ENCODE peak calls at places on chromosomes 2 and 18, in ten cellular contexts. D, J, Z, X, C, P, K, S, E and A are unnamed samples.
A peak's percentile ranks its signal among the peaks of the same experiment; 100 is the strongest.

GRCh38 chr2:52537588-52537987 is 1230.0 kb upstream of the CHAC2 start:
- DNase-seq in D (no peak), J (no peak), Z (no peak), X (no peak), C (no peak), P (no peak), K (no peak), S (no peak), E (no peak), A (no peak)

GRCh38 chr2:27086722-27087446 is at the start of gene KHK:
- DNase-seq in D (peak; percentile 42), J (no peak), Z (peak; percentile 22), X (no peak), C (no peak), P (peak; percentile 77), K (no peak), S (no peak), E (no peak), A (no peak)

GRCh38 chr18:55907352-55908045 is 319.5 kb upstream of the TCF4 start:
- DNase-seq in D (no peak), J (no peak), Z (no peak), X (no peak), C (no peak), P (peak; percentile 60), K (no peak), S (no peak), E (no peak), A (no peak)

GRCh38 chr18:36667811-36668210 is 161.0 kb downstream of the TPGS2 start:
- DNase-seq in D (no peak), J (no peak), Z (no peak), X (no peak), C (no peak), P (no peak), K (no peak), S (no peak), E (no peak), A (no peak)

GRCh38 chr2:5719629-5720334 is 27.6 kb downstream of the SOX11 start:
- DNase-seq in D (no peak), J (no peak), Z (no peak), X (no peak), C (no peak), P (no peak), K (no peak), S (no peak), E (no peak), A (no peak)

GRCh38 chr2:211664321-211664720 is 874.3 kb downstream of the ERBB4 start:
- DNase-seq in D (no peak), J (no peak), Z (no peak), X (no peak), C (no peak), P (no peak), K (no peak), S (no peak), E (no peak), A (no peak)

GRCh38 chr2:98849113-98849512 is 86.9 kb downstream of the CRACDL start:
- DNase-seq in D (no peak), J (no peak), Z (no peak), X (no peak), C (no peak), P (no peak), K (no peak), S (no peak), E (no peak), A (no peak)

GRCh38 chr2:158586491-158586890 is 129.7 kb downstream of the PKP4 start:
- DNase-seq in D (no peak), J (no peak), Z (no peak), X (no peak), C (no peak), P (no peak), K (no peak), S (no peak), E (peak; percentile 78), A (peak; percentile 41)

GRCh38 chr2:208031608-208032019 is 6.3 kb upstream of the PLEKHM3 start:
- DNase-seq in D (no peak), J (no peak), Z (no peak), X (no peak), C (no peak), P (no peak), K (no peak), S (no peak), E (peak; percentile 6), A (no peak)

GRCh38 chr2:98404556-98405250 is 40.0 kb upstream of the INPP4A start:
- DNase-seq in D (no peak), J (no peak), Z (no peak), X (no peak), C (no peak), P (no peak), K (no peak), S (no peak), E (no peak), A (no peak)

GRCh38 chr2:238883315-238884004 is 35.6 kb downstream of the TWIST2 start:
- DNase-seq in D (no peak), J (no peak), Z (no peak), X (no peak), C (no peak), P (no peak), K (no peak), S (no peak), E (no peak), A (no peak)

GRCh38 chr2:11553661-11554429 is 20.0 kb downstream of the GREB1 start:
- DNase-seq in D (no peak), J (peak; percentile 84), Z (peak; percentile 9), X (no peak), C (no peak), P (no peak), K (no peak), S (no peak), E (no peak), A (peak; percentile 71)

GRCh38 chr18:45324489-45325111 is 290.7 kb upstream of the SLC14A2 start:
- DNase-seq in D (peak; percentile 54), J (no peak), Z (no peak), X (no peak), C (no peak), P (peak; percentile 77), K (no peak), S (no peak), E (peak; percentile 11), A (no peak)

GRCh38 chr2:75466708-75467311 is 93.9 kb downstream of the EVA1A start:
- DNase-seq in D (peak; percentile 16), J (peak; percentile 56), Z (peak; percentile 40), X (no peak), C (no peak), P (no peak), K (no peak), S (no peak), E (no peak), A (no peak)

GRCh38 chr18:74654637-74655036 is 57.0 kb downstream of the ZNF407 start:
- DNase-seq in D (peak; percentile 78), J (peak; percentile 3), Z (peak; percentile 50), X (no peak), C (no peak), P (no peak), K (no peak), S (no peak), E (no peak), A (no peak)

GRCh38 chr2:238108423-238109201 is 8.5 kb downstream of the ESPNL start:
- DNase-seq in D (no peak), J (no peak), Z (no peak), X (no peak), C (no peak), P (peak; percentile 55), K (no peak), S (no peak), E (no peak), A (no peak)

GRCh38 chr2:40168546-40168945 is 283.3 kb downstream of the SLC8A1 start:
- DNase-seq in D (no peak), J (no peak), Z (no peak), X (no peak), C (no peak), P (no peak), K (no peak), S (no peak), E (no peak), A (no peak)

GRCh38 chr2:174176898-174177297 is 71.4 kb downstream of the OLA1 start:
- DNase-seq in D (peak; percentile 19), J (peak; percentile 91), Z (peak; percentile 36), X (no peak), C (no peak), P (no peak), K (no peak), S (no peak), E (no peak), A (no peak)

GRCh38 chr2:164479460-164479859 is 141.8 kb downstream of the GRB14 start:
- DNase-seq in D (peak; percentile 51), J (peak; percentile 22), Z (peak; percentile 61), X (no peak), C (no peak), P (peak; percentile 58), K (no peak), S (no peak), E (no peak), A (no peak)

GRCh38 chr2:11027195-11027594 is 115.5 kb downstream of the KCNF1 start:
- DNase-seq in D (no peak), J (no peak), Z (no peak), X (no peak), C (no peak), P (no peak), K (no peak), S (no peak), E (no peak), A (no peak)

GRCh38 chr2:42736598-42737322 is 27.2 kb downstream of the OXER1 start:
- DNase-seq in D (no peak), J (no peak), Z (no peak), X (no peak), C (no peak), P (no peak), K (no peak), S (no peak), E (no peak), A (no peak)

GRCh38 chr18:37922162-37922561 is 356.6 kb upstream of the CELF4 start:
- DNase-seq in D (no peak), J (no peak), Z (no peak), X (no peak), C (no peak), P (no peak), K (no peak), S (no peak), E (no peak), A (no peak)

GRCh38 chr2:3102081-3102914 is 275.3 kb downstream of the EIPR1 start:
- DNase-seq in D (no peak), J (no peak), Z (no peak), X (no peak), C (no peak), P (peak; percentile 27), K (no peak), S (no peak), E (no peak), A (no peak)

GRCh38 chr2:207337234-207338219 is 171.8 kb upstream of the KLF7 start:
- DNase-seq in D (no peak), J (peak; percentile 68), Z (no peak), X (no peak), C (no peak), P (no peak), K (peak; percentile 31), S (no peak), E (no peak), A (peak; percentile 31)

GRCh38 chr2:207975910-207976309 is 49.4 kb downstream of the PLEKHM3 start:
- DNase-seq in D (no peak), J (no peak), Z (no peak), X (no peak), C (no peak), P (no peak), K (no peak), S (no peak), E (no peak), A (no peak)

GRCh38 chr2:66574701-66575624 is 140.0 kb downstream of the MEIS1 start:
- DNase-seq in D (peak; percentile 37), J (peak; percentile 57), Z (peak; percentile 32), X (no peak), C (no peak), P (peak; percentile 83), K (no peak), S (no peak), E (peak; percentile 74), A (peak; percentile 77)

GRCh38 chr2:216287251-216287650 is 85.0 kb downstream of the MARCHF4 start:
- DNase-seq in D (no peak), J (peak; percentile 29), Z (peak; percentile 25), X (no peak), C (no peak), P (no peak), K (no peak), S (no peak), E (no peak), A (no peak)

GRCh38 chr2:22800422-22800821 is 584.6 kb upstream of the KLHL29 start:
- DNase-seq in D (no peak), J (no peak), Z (no peak), X (no peak), C (no peak), P (no peak), K (no peak), S (no peak), E (no peak), A (no peak)